ENCODE peak calls at places on chromosomes 1 and 21, in nine cellular contexts. M is lower lobe of right lung; A is prostate gland; S is fibroblast of pulmonary artery; Y is stimulated activated CD4-positive, alpha-beta T cell treated with anti-CD3 and anti-CD28 coated beads, Interleukin-15, amount 100 ng/mL, for 1 hour; E is activated CD8-positive, alpha-beta memory T cell treated with anti-CD3 and anti-CD28 coated beads, Interleukin-2, amount 50 U/mL, for 4 hours; K is NCI-H345; W is sigmoid colon; H is ACHN. L is an unnamed sample.

GRCh38 chr1:27864264-27864895 is 8.0 kb upstream of the THEMIS2 start:
- DNase-seq in M (no peak), A (no peak), S (no peak), Y (no peak), E (no peak), K (no peak), W (no peak), H (no peak), L (peak)

GRCh38 chr21:24896735-24897124 is 710.6 kb downstream of the MRPL39 start:
- DNase-seq in M (no peak), A (no peak), S (no peak), Y (no peak), E (no peak), K (no peak), W (no peak), H (no peak), L (no peak)

GRCh38 chr1:38814984-38815464 is 44.5 kb downstream of the RRAGC start:
- DNase-seq in M (no peak), A (no peak), S (no peak), Y (no peak), E (no peak), K (no peak), W (no peak), H (no peak), L (no peak)

GRCh38 chr21:33825898-33826297 is 89.7 kb downstream of the ATP5PO start:
- DNase-seq in M (no peak), A (no peak), S (peak), Y (no peak), E (no peak), K (no peak), W (no peak), H (peak), L (no peak)

GRCh38 chr1:9315411-9316079 is 22.9 kb downstream of the SPSB1 start:
- DNase-seq in M (no peak), A (no peak), S (peak), Y (peak), E (no peak), K (no peak), W (no peak), H (peak), L (peak)

GRCh38 chr1:98368995-98369394 is 292.5 kb upstream of the SNX7 start:
- DNase-seq in M (no peak), A (no peak), S (no peak), Y (no peak), E (no peak), K (no peak), W (no peak), H (no peak), L (no peak)

GRCh38 chr1:7705908-7706216 is 65.2 kb upstream of the VAMP3 start:
- DNase-seq in M (no peak), A (no peak), S (no peak), Y (no peak), E (no peak), K (no peak), W (no peak), H (no peak), L (no peak)

GRCh38 chr1:196308171-196308570 is 300.1 kb downstream of the KCNT2 start:
- DNase-seq in M (no peak), A (no peak), S (no peak), Y (no peak), E (no peak), K (no peak), W (no peak), H (no peak), L (no peak)

GRCh38 chr21:39502631-39503030 is 50.9 kb downstream of the SH3BGR start:
- DNase-seq in M (no peak), A (no peak), S (no peak), Y (no peak), E (no peak), K (no peak), W (no peak), H (no peak), L (no peak)

GRCh38 chr1:106225406-106225805 is 831.1 kb upstream of the PRMT6 start:
- DNase-seq in M (no peak), A (no peak), S (no peak), Y (no peak), E (no peak), K (no peak), W (no peak), H (no peak), L (no peak)

GRCh38 chr1:180905927-180906326 is 6.8 kb upstream of the KIAA1614 start:
- DNase-seq in M (no peak), A (no peak), S (no peak), Y (no peak), E (no peak), K (no peak), W (no peak), H (no peak), L (no peak)

GRCh38 chr1:221915764-221916163 is 173.9 kb upstream of the DUSP10 start:
- DNase-seq in M (no peak), A (no peak), S (no peak), Y (no peak), E (no peak), K (no peak), W (no peak), H (no peak), L (no peak)

GRCh38 chr1:189775343-189775742 is 702.3 kb downstream of the BRINP3 start:
- DNase-seq in M (no peak), A (no peak), S (peak), Y (no peak), E (no peak), K (no peak), W (no peak), H (no peak), L (peak)

GRCh38 chr21:44738621-44739020 is 27.2 kb upstream of the TSPEAR start:
- DNase-seq in M (no peak), A (no peak), S (no peak), Y (no peak), E (no peak), K (no peak), W (no peak), H (no peak), L (no peak)

GRCh38 chr1:11311816-11312755 is 39.1 kb downstream of the UBIAD1 start:
- DNase-seq in M (no peak), A (no peak), S (no peak), Y (no peak), E (no peak), K (no peak), W (no peak), H (no peak), L (no peak)

GRCh38 chr1:214551052-214551435 is 358 bp downstream of the PTPN14 start:
- DNase-seq in M (peak), A (peak), S (no peak), Y (no peak), E (no peak), K (peak), W (peak), H (peak), L (no peak)

GRCh38 chr1:156124557-156125483 is 10.3 kb downstream of the LMNA start:
- DNase-seq in M (peak), A (peak), S (no peak), Y (no peak), E (no peak), K (no peak), W (no peak), H (no peak), L (no peak)

GRCh38 chr1:201559679-201560162 is 20.8 kb downstream of the NAV1 start:
- DNase-seq in M (peak), A (peak), S (peak), Y (peak), E (peak), K (peak), W (peak), H (peak), L (peak)

GRCh38 chr1:43225168-43225567 is 44.6 kb upstream of the TMEM125 start:
- DNase-seq in M (no peak), A (no peak), S (peak), Y (no peak), E (no peak), K (no peak), W (no peak), H (no peak), L (peak)

GRCh38 chr1:152623203-152623844 is 421 bp upstream of the LCE3A start:
- DNase-seq in M (no peak), A (no peak), S (no peak), Y (no peak), E (no peak), K (no peak), W (no peak), H (peak), L (no peak)

GRCh38 chr1:14543191-14543849 is 55.2 kb upstream of the KAZN start:
- DNase-seq in M (no peak), A (no peak), S (peak), Y (no peak), E (no peak), K (no peak), W (no peak), H (no peak), L (no peak)

GRCh38 chr1:118918230-118918939 is 69.8 kb downstream of the TBX15 start:
- DNase-seq in M (no peak), A (no peak), S (no peak), Y (no peak), E (no peak), K (no peak), W (no peak), H (no peak), L (no peak)

GRCh38 chr1:201085902-201086735 is 26.1 kb downstream of the CACNA1S start:
- DNase-seq in M (peak), A (peak), S (peak), Y (peak), E (peak), K (peak), W (no peak), H (peak), L (peak)